ENCODE peak calls at places on chromosomes 5 and 9, in four cellular contexts. Y is tibial nerve, Q is transverse colon, W is IMR-90. I is an unnamed sample. For H3K36me3 and H3K27me3, the result is how much of the 10 kb centered on the place peaks cover.

GRCh38 chr9:87662808-87663528 is 63.0 kb upstream of the CTSL start:
- DNase-seq in Y (peak), Q (peak), W (peak), I (peak)

GRCh38 chr9:133916159-133916541 is 76.0 kb downstream of the VAV2 start:
- DNase-seq in Y (no peak), Q (no peak), W (no peak), I (no peak)

GRCh38 chr9:108676344-108676743 is 179.4 kb downstream of the ACTL7B start:
- DNase-seq in Q (no peak), W (no peak), Y (no peak), I (no peak)

GRCh38 chr5:32645246-32645645 is 59.9 kb downstream of the SUB1 start:
- DNase-seq in W (no peak), Q (no peak), Y (no peak), I (no peak)

GRCh38 chr5:121189569-121190305 is 661.9 kb upstream of the FTMT start:
- DNase-seq in W (peak), Q (no peak), Y (no peak), I (no peak)

GRCh38 chr5:65480306-65480865 is 1.3 kb downstream of the ADAMTS6 start:
- DNase-seq in Y (peak), Q (peak), W (peak), I (peak)

GRCh38 chr5:59486508-59486907 is 407.0 kb downstream of the PDE4D start:
- DNase-seq in W (no peak), Q (no peak), Y (no peak), I (no peak)

GRCh38 chr9:70683841-70684240 is 269.4 kb upstream of the KLF9 start:
- DNase-seq in W (no peak), Y (no peak), Q (no peak), I (no peak)

GRCh38 chr9:133107961-133108793 is 12.9 kb downstream of the RALGDS start:
- DNase-seq in Y (no peak), Q (no peak), W (no peak), I (no peak)

GRCh38 chr9:110942522-110942921 is 95.7 kb downstream of the LPAR1 start:
- DNase-seq in Q (no peak), Y (no peak), W (peak), I (no peak)

GRCh38 chr5:4855889-4856288 is 284.2 kb upstream of the ADAMTS16 start:
- DNase-seq in Q (no peak), Y (no peak), W (no peak), I (no peak)

GRCh38 chr5:151448038-151448985 is 909 bp downstream of the SLC36A1 start:
- DNase-seq in W (no peak), Q (peak), Y (no peak), I (peak)

GRCh38 chr5:1008451-1009358 is at the start of gene NKD2:
- DNase-seq in W (no peak), Q (peak), Y (peak), I (peak)

GRCh38 chr9:9437641-9438040 is 1175.2 kb downstream of the PTPRD start:
- DNase-seq in Y (no peak), Q (no peak), W (no peak), I (no peak)

GRCh38 chr5:68251386-68251785 is 35.8 kb downstream of the PIK3R1 start:
- DNase-seq in W (peak), Y (no peak), Q (no peak), I (no peak)

GRCh38 chr5:10702040-10702629 is 58.9 kb downstream of the DAP start:
- DNase-seq in Q (no peak), W (peak), Y (no peak), I (peak)

GRCh38 chr5:78647838-78648358 is 674 bp downstream of the LHFPL2 start:
- DNase-seq in Y (peak), W (peak), Q (peak), I (peak)

GRCh38 chr9:93085676-93086075 is 10.3 kb upstream of the CARD19 start:
- DNase-seq in Y (no peak), W (no peak), Q (no peak), I (no peak)

GRCh38 chr9:14258840-14259239 is 55.1 kb downstream of the NFIB start:
- DNase-seq in W (peak), Q (no peak), Y (no peak), I (no peak)

GRCh38 chr9:19122490-19123042 is 4.7 kb downstream of the PLIN2 start:
- DNase-seq in W (no peak), Q (no peak), Y (no peak), I (peak)

GRCh38 chr9:19133549-19134345 is 6.5 kb upstream of the PLIN2 start:
- DNase-seq in W (peak), Y (no peak), Q (no peak), I (no peak)

GRCh38 chr9:19130436-19130835 is 3.1 kb upstream of the PLIN2 start:
- DNase-seq in Q (no peak), W (no peak), Y (no peak), I (no peak)

GRCh38 chr9:19124430-19124793 is 2.9 kb downstream of the PLIN2 start:
- DNase-seq in Q (no peak), Y (no peak), W (no peak), I (no peak)

GRCh38 chr9:19127881-19128719 is 808 bp upstream of the PLIN2 start:
- DNase-seq in W (no peak), Y (peak), Q (peak), I (no peak)
- H3K4me3 ChIP-seq in W (peak), Y (peak), Q (peak), I (peak)

GRCh38 chr5:138898742-138899141 is 23.6 kb upstream of the LRRTM2 start:
- DNase-seq in W (no peak), Y (no peak), Q (no peak), I (no peak)

GRCh38 chr5:138900281-138900965 is 25.3 kb upstream of the LRRTM2 start:
- DNase-seq in W (peak), Q (no peak), Y (no peak), I (peak)

GRCh38 chr5:138895918-138896317 is 20.8 kb upstream of the LRRTM2 start:
- DNase-seq in Y (no peak), W (no peak), Q (no peak), I (no peak)

GRCh38 chr5:138901716-138902115 is 26.6 kb upstream of the LRRTM2 start:
- DNase-seq in W (no peak), Q (no peak), Y (no peak), I (no peak)

DNA sequence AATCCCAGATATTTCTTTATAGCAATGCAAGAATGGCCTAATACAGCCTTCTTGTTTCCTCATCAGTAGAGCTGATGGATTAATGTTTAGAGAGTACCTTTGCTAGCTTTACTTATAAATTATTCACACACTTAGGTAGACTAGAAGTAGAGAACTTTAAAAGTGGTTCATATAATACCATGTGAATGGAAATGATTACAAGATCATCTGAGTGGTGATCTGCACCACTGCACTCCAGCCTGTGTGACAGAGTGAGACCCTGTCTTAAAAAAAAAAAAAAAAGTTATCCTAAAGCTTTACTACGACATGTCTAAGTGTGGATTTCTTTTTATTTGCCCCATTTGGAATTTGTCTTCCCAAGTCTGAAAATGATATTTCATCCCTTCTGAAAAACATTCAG is 23.2 kb upstream of the LRRTM2 start:
- DNase-seq in W (no peak), Q (no peak), Y (no peak), I (no peak)
- H3K36me3 ChIP-seq in W (under half), Q (under half), Y (under half), I (half or more)

DNA sequence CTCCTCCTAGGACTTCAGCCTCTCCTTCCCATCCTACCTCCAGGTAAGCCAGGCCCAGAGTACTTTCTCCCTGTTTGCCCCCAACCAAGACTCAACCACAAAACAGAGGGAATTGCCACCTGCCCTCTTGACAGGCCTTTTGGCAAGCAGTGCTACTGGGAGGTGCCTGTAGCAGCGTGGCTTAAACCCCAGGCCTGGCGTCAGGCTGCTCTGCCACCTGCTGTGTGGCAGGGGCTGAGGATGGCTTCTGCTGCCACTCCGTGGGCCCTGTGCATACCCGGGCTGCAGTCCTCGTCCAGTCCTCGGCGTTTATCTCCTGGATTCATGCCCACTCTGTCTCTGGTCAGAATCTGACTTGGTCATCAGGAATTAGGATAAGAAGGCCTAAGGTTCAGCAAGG is 163.1 kb downstream of the PAX5 start:
- DNase-seq in W (no peak), Y (no peak), Q (peak), I (no peak)
- H3K27me3 ChIP-seq in W (under half), Y (under half), Q (under half), I (under half)

GRCh38 chr9:129624947-129625346 is 1.0 kb upstream of the NTMT1 start:
- DNase-seq in Y (no peak), Q (no peak), W (peak), I (no peak)
- H3K4me3 ChIP-seq in Y (no peak), Q (no peak), W (no peak), I (no peak)

GRCh38 chr9:77374266-77374665 is 196.9 kb downstream of the VPS13A start:
- DNase-seq in Y (no peak), Q (no peak), W (peak), I (no peak)
- H3K36me3 ChIP-seq in Y (under half), Q (under half), W (under half), I (under half)

DNA sequence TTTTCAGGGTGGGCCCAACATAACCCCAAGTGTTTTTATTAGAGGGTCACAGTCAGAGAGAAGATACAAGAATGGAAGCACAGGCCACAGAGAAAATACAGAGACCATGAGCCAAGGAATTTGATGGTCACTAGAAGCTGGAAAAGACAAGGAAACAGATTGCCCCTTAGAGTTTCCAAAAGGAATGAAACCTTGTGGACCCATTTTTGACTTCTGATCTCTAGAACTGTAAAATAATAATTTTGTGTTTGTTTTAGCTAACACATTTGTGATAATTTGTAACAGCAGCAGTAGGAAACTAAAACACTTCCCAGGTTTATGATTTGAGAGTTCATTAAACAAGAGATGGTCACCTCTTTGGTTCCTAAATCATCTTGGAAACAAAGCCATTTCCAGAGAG is 21.8 kb downstream of the CDKN2A start:
- DNase-seq in Q (no peak), Y (no peak), W (no peak), I (no peak)
- H3K27me3 ChIP-seq in Q (half or more), Y (under half), W (half or more), I (under half)

DNA sequence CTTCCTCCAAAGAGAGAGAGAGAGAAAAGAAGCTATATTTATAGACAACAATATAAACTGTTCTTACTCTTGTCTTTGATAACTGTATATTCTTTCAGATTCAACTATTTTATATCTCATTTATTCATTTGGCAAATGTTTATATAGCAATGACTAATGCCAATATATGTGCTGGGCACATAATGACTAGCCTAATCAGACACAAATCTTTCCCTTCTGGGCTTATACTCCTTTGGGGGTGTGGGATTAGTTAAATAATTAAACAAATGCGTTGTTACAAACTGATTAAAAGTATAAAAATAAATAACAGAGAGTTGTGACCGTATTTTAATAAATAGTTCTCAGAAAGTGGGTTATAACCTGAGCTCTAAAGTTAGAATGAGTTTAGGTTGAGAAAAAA is 4.0 kb downstream of the SPINK14 start:
- DNase-seq in Y (no peak), Q (no peak), W (no peak), I (no peak)
- H3K4me3 ChIP-seq in Y (no peak), Q (no peak), W (no peak), I (no peak)

GRCh38 chr5:168723037-168723436 is 143.9 kb upstream of the PANK3 start:
- DNase-seq in Q (no peak), W (no peak), Y (no peak), I (no peak)

GRCh38 chr5:168726342-168726741 is 147.2 kb upstream of the PANK3 start:
- DNase-seq in Y (no peak), W (no peak), Q (no peak), I (no peak)

GRCh38 chr5:168728812-168729211 is 149.6 kb upstream of the PANK3 start:
- DNase-seq in W (no peak), Y (no peak), Q (no peak), I (no peak)

GRCh38 chr5:168724227-168724626 is 145.1 kb upstream of the PANK3 start:
- DNase-seq in Y (no peak), W (no peak), Q (no peak), I (no peak)

GRCh38 chr5:168727547-168728120 is 148.5 kb upstream of the PANK3 start:
- DNase-seq in Y (no peak), Q (no peak), W (no peak), I (no peak)
- H3K36me3 ChIP-seq in Y (under half), Q (under half), W (under half), I (under half)

DNA sequence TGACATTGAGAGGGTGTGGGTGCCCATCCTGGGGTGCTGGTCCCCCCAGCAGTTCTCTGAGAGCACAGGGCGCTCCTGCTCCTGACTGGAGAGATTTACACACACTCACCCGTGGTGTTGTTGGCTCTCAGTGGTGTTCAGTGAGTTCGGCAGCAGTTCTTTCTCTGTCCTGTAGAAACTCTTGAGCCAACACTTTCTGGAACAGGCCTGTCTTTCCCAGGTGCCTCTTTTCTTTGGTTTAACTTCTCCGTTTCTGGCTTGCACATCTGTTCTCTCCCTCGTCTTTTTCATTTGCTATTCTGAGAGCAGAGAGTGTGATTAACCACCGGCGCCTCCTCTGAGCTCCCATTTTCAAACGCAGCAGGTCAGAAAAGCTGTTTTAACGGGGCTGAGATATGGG is 284.5 kb downstream of the IRX2 start:
- DNase-seq in W (no peak), Y (no peak), Q (no peak), I (no peak)
- H3K27me3 ChIP-seq in W (under half), Y (under half), Q (under half), I (under half)

GRCh38 chr9:94995294-94995693 is 268.8 kb downstream of the AOPEP start:
- DNase-seq in W (no peak), Y (no peak), Q (no peak), I (no peak)
- H3K4me3 ChIP-seq in W (no peak), Y (no peak), Q (no peak), I (no peak)

I was measured in MG63.